ENCODE peak calls at places on chromosomes 16 and 17, in seven cellular contexts. H, Z, R, N, K, O and J are unnamed samples.

GRCh38 chr17:78665385-78665951 is 88.3 kb upstream of the DNAH17 start:
- DNase-seq in K (no peak), H (no peak), Z (no peak), O (no peak), R (no peak), N (no peak), J (no peak)

GRCh38 chr17:74763565-74764387 is 12.4 kb downstream of the NAT9 start:
- DNase-seq in N (peak), R (no peak), O (no peak), H (no peak), Z (no peak), K (no peak), J (no peak)

GRCh38 chr16:27273670-27274522 is 5.3 kb upstream of the NSMCE1 start:
- DNase-seq in N (no peak), K (no peak), H (no peak), Z (no peak), O (no peak), R (no peak), J (no peak)

GRCh38 chr16:20944861-20945390 is 44.4 kb downstream of the LYRM1 start:
- DNase-seq in Z (no peak), R (peak), K (peak), O (peak), H (no peak), N (no peak), J (no peak)

GRCh38 chr16:66250686-66251405 is 115.6 kb upstream of the CDH5 start:
- DNase-seq in K (no peak), H (no peak), O (no peak), Z (peak), N (no peak), R (no peak), J (peak)

GRCh38 chr17:38893612-38894011 is 23.8 kb downstream of the LASP1 start:
- DNase-seq in N (no peak), H (no peak), Z (peak), O (no peak), R (peak), K (no peak), J (peak)

GRCh38 chr17:72602517-72603345 is 481.9 kb downstream of the SOX9 start:
- DNase-seq in Z (no peak), H (no peak), K (peak), O (no peak), N (peak), R (no peak), J (no peak)

GRCh38 chr16:9854665-9855064 is 327.6 kb downstream of the GRIN2A start:
- DNase-seq in N (no peak), H (no peak), O (no peak), Z (peak), K (peak), R (no peak), J (no peak)

GRCh38 chr16:50396770-50397525 is 28.2 kb upstream of the BRD7 start:
- DNase-seq in K (peak), O (no peak), H (no peak), N (no peak), Z (no peak), R (no peak), J (no peak)

GRCh38 chr16:8551388-8552332 is 38.7 kb downstream of the TMEM114 start:
- DNase-seq in O (no peak), Z (no peak), R (no peak), K (no peak), H (no peak), N (no peak), J (no peak)

GRCh38 chr16:56409195-56409594 is 16.1 kb downstream of the AMFR start:
- DNase-seq in H (no peak), K (peak), O (no peak), Z (no peak), N (no peak), R (no peak), J (no peak)

GRCh38 chr17:28958820-28959455 is 7.6 kb upstream of the PHF12 start:
- DNase-seq in N (no peak), H (no peak), K (no peak), Z (no peak), O (no peak), R (no peak), J (no peak)

GRCh38 chr16:27547134-27547533 is 2.6 kb downstream of the GTF3C1 start:
- DNase-seq in N (no peak), Z (no peak), O (peak), H (no peak), R (no peak), K (peak), J (peak)

GRCh38 chr16:87815567-87815966 is 49.8 kb upstream of the KLHDC4 start:
- DNase-seq in K (no peak), Z (no peak), H (no peak), O (no peak), R (no peak), N (no peak), J (peak)

GRCh38 chr17:78241277-78242023 is 10.0 kb downstream of the TMEM235 start:
- DNase-seq in O (peak), Z (no peak), N (no peak), H (peak), K (no peak), R (no peak), J (peak)

GRCh38 chr17:48162946-48163506 is 55.5 kb downstream of the SNX11 start:
- DNase-seq in N (no peak), R (no peak), K (no peak), H (no peak), O (peak), Z (no peak), J (peak)

GRCh38 chr17:13085578-13085977 is 67.8 kb upstream of the ELAC2 start:
- DNase-seq in O (no peak), N (no peak), H (no peak), K (no peak), R (no peak), Z (no peak), J (no peak)

GRCh38 chr16:67883146-67883871 is 1.4 kb upstream of the NRN1L start:
- DNase-seq in O (no peak), N (no peak), Z (no peak), H (no peak), K (no peak), R (no peak), J (no peak)

GRCh38 chr17:13510062-13510461 is 91.7 kb downstream of the HS3ST3A1 start:
- DNase-seq in O (no peak), H (no peak), N (no peak), Z (no peak), K (no peak), R (no peak), J (no peak)

GRCh38 chr17:36501351-36501750 is 14.9 kb downstream of the ZNHIT3 start:
- DNase-seq in O (no peak), K (no peak), Z (no peak), N (no peak), R (no peak), H (no peak), J (no peak)